ENCODE peak calls at places on chromosomes 7 and 10, in nine cellular contexts. A, Z, M, E, G, B, C, L and O are unnamed samples.

GRCh38 chr7:55514546-55515265 is 57.6 kb downstream of the VOPP1 start:
- DNase-seq in A (no peak), Z (no peak), M (no peak), E (no peak), G (no peak), B (no peak), C (peak; percentile 64), L (no peak), O (peak; percentile 51)

GRCh38 chr7:25664593-25664992 is 436.3 kb upstream of the NPVF start:
- DNase-seq in A (no peak), Z (no peak), M (no peak), E (no peak), G (no peak), B (no peak), C (peak; percentile 45), L (peak; percentile 3), O (no peak)

GRCh38 chr10:112475565-112476233 is 28.7 kb downstream of the VTI1A start:
- DNase-seq in A (no peak), Z (no peak), M (peak; percentile 42), E (no peak), G (no peak), B (no peak), C (no peak), L (no peak), O (no peak)

GRCh38 chr10:128896183-128896805 is 570.7 kb upstream of the MGMT start:
- DNase-seq in A (no peak), Z (no peak), M (no peak), E (no peak), G (no peak), B (no peak), C (no peak), L (no peak), O (no peak)

GRCh38 chr7:154304740-154305679 is 252.8 kb downstream of the DPP6 start:
- DNase-seq in A (no peak), Z (peak; percentile 94), M (no peak), E (no peak), G (no peak), B (no peak), C (no peak), L (no peak), O (no peak)

GRCh38 chr10:126387041-126387908 is 1.0 kb downstream of the ADAM12 start:
- DNase-seq in A (peak; percentile 56), Z (peak; percentile 80), M (peak; percentile 73), E (peak; percentile 83), G (peak; percentile 35), B (no peak), C (no peak), L (peak; percentile 11), O (peak; percentile 87)

GRCh38 chr7:117502338-117502737 is 22.5 kb downstream of the CFTR start:
- DNase-seq in A (no peak), Z (no peak), M (no peak), E (no peak), G (no peak), B (no peak), C (no peak), L (no peak), O (no peak)

GRCh38 chr10:7111574-7111973 is 299.3 kb downstream of the SFMBT2 start:
- DNase-seq in A (no peak), Z (no peak), M (peak; percentile 78), E (peak; percentile 44), G (peak; percentile 55), B (no peak), C (no peak), L (no peak), O (no peak)

GRCh38 chr10:116444527-116445142 is 17.0 kb downstream of the PNLIPRP3 start:
- DNase-seq in A (no peak), Z (peak; percentile 56), M (peak; percentile 46), E (peak; percentile 22), G (no peak), B (peak; percentile 11), C (peak; percentile 42), L (no peak), O (no peak)

GRCh38 chr10:61942997-61943457 is 41.5 kb downstream of the ARID5B start:
- DNase-seq in A (no peak), Z (no peak), M (peak; percentile 83), E (peak; percentile 25), G (peak; percentile 39), B (no peak), C (peak; percentile 33), L (no peak), O (no peak)

GRCh38 chr7:134669845-134670373 is 23.3 kb downstream of the BPGM start:
- DNase-seq in A (peak; percentile 69), Z (no peak), M (peak; percentile 92), E (peak; percentile 94), G (no peak), B (peak; percentile 84), C (peak; percentile 58), L (peak; percentile 10), O (peak; percentile 82)

GRCh38 chr10:75432176-75432575 is 752 bp downstream of the LRMDA start:
- DNase-seq in A (peak; percentile 56), Z (no peak), M (no peak), E (no peak), G (no peak), B (no peak), C (no peak), L (no peak), O (no peak)
- H3K4me3 ChIP-seq in A (peak overlapping the region; percentile 68), Z (no peak overlapping the region), M (no peak overlapping the region), E (no peak overlapping the region), G (no peak overlapping the region), B (no peak overlapping the region), C (no peak overlapping the region), L (no peak overlapping the region), O (peak overlapping the region; percentile 69)

GRCh38 chr7:6588566-6588965 is 1.3 kb upstream of the INTS15 start:
- DNase-seq in A (no peak), Z (no peak), M (no peak), E (no peak), G (no peak), B (no peak), C (no peak), L (no peak), O (no peak)

GRCh38 chr7:6589829-6590644 is at the start of gene INTS15:
- DNase-seq in A (peak; percentile 84), Z (peak; percentile 99), M (peak; percentile 84), E (peak; percentile 25), G (no peak), B (no peak), C (peak; percentile 90), L (peak; percentile 91), O (peak; percentile 91)

GRCh38 chr7:6590645-6591110 is 857 bp downstream of the INTS15 start:
- DNase-seq in A (no peak), Z (no peak), M (peak; percentile 23), E (no peak), G (no peak), B (no peak), C (no peak), L (no peak), O (no peak)

DNA sequence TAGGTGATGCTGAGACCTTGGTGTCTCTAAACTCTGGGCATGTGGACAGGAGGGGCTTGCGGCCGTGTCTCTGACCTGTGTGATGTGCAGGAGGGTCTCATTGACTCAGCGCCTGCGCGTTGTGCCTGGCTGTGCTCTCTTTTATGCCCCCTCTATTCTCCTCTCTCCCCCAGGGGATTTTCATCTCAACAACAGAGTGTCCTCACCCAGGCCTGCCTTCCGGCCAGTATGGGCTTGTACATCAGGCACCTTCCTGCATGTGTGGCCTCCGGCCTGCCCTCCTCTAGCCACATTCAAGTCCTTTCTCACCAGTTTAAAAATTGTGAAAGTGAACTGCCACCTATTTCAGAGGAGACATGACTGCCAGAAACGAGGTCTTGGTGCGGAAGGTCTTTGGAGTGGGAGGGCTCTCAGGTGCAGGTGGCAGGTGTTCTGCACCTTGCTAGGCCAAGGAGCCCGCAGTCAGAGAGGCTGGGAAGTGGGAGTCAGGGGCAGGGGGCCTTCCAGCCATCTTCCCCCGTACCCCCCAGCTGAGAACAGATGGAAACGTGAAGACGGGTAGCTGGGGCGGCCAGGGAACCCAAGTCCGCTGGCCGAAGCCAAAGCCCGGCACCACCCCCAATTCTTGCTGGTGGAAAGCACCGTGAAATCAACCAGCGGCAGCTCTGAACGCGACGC is 531 bp upstream of the INTS15 start:
- DNase-seq in A (no peak), Z (no peak), M (no peak), E (no peak), G (no peak), B (no peak), C (no peak), L (no peak), O (peak; percentile 69)
- H3K4me3 ChIP-seq in A (peak overlapping the region; percentile 84), Z (peak overlapping the region; percentile 22), M (peak overlapping the region; percentile 31), E (peak overlapping the region; percentile 41), G (peak overlapping the region; percentile 33), B (no peak overlapping the region), C (peak overlapping the region; percentile 7), L (peak overlapping the region; percentile 11), O (no peak overlapping the region)

GRCh38 chr10:118238573-118239240 is 103.4 kb downstream of the FAM204A start:
- DNase-seq in A (no peak), Z (no peak), M (peak; percentile 4), E (peak; percentile 12), G (peak; percentile 4), B (no peak), C (no peak), L (no peak), O (no peak)
- H3K4me3 ChIP-seq in A (no peak overlapping the region), Z (no peak overlapping the region), M (no peak overlapping the region), E (no peak overlapping the region), G (no peak overlapping the region), B (no peak overlapping the region), C (no peak overlapping the region), L (no peak overlapping the region), O (no peak overlapping the region)

GRCh38 chr10:22690158-22690557 is 24.2 kb downstream of the PIP4K2A start:
- DNase-seq in A (no peak), Z (no peak), M (no peak), E (no peak), G (no peak), B (no peak), C (no peak), L (no peak), O (no peak)
- H3K4me3 ChIP-seq in A (no peak overlapping the region), Z (no peak overlapping the region), M (no peak overlapping the region), E (no peak overlapping the region), G (no peak overlapping the region), B (no peak overlapping the region), C (no peak overlapping the region), L (no peak overlapping the region), O (no peak overlapping the region)